ENCODE peak calls at places on chromosomes 16 and 17, in seven cellular contexts. B, D, T, H, Q, V and O are unnamed samples.

GRCh38 chr16:81558444-81559175 is 114.0 kb downstream of the CMIP start:
- DNase-seq in V (no peak), H (peak; percentile 34), T (peak; percentile 81), D (peak; percentile 87), Q (no peak), B (peak; percentile 96), O (no peak)

GRCh38 chr17:45137561-45138305 is 2.2 kb downstream of the ACBD4 start:
- DNase-seq in Q (no peak), B (no peak), V (no peak), D (peak; percentile 16), H (no peak), T (no peak), O (no peak)

GRCh38 chr16:89827383-89828198 is 684 bp upstream of the SPIRE2 start:
- DNase-seq in V (no peak), D (peak; percentile 73), Q (peak; percentile 76), T (no peak), B (peak; percentile 86), H (peak; percentile 34), O (no peak)

GRCh38 chr16:86575754-86576557 is 2.4 kb upstream of the FOXL1 start:
- DNase-seq in D (no peak), B (peak; percentile 93), T (no peak), Q (peak; percentile 99), H (peak; percentile 76), V (peak; percentile 53), O (no peak)

GRCh38 chr17:42459983-42460300 is 1.3 kb downstream of the ATP6V0A1 start:
- DNase-seq in V (no peak), B (no peak), H (no peak), D (no peak), Q (peak; percentile 72), T (no peak), O (no peak)

GRCh38 chr17:3003401-3004149 is 59.8 kb downstream of the OR1D5 start:
- DNase-seq in H (no peak), B (no peak), V (no peak), T (peak; percentile 63), Q (no peak), D (peak; percentile 65), O (no peak)

GRCh38 chr17:81399481-81400153 is 4.4 kb downstream of the BAHCC1 start:
- DNase-seq in V (no peak), Q (peak; percentile 60), B (no peak), H (no peak), D (no peak), T (no peak), O (no peak)

GRCh38 chr17:60106377-60107059 is 27.8 kb upstream of the HEATR6 start:
- DNase-seq in T (no peak), D (no peak), B (no peak), Q (peak; percentile 78), H (no peak), V (no peak), O (no peak)

GRCh38 chr17:83186226-83186625 is 106.8 kb downstream of the METRNL start:
- DNase-seq in H (no peak), B (no peak), D (no peak), V (no peak), T (peak; percentile 32), Q (no peak), O (peak; percentile 3)

GRCh38 chr16:48350716-48351115 is 34.5 kb downstream of the SIAH1 start:
- DNase-seq in H (no peak), Q (no peak), D (no peak), B (no peak), T (no peak), V (no peak), O (no peak)

GRCh38 chr16:67733734-67734470 is 14.8 kb upstream of the GFOD2 start:
- DNase-seq in B (no peak), V (no peak), Q (no peak), H (no peak), D (peak; percentile 12), T (no peak), O (no peak)

GRCh38 chr17:17044846-17045561 is 2.7 kb downstream of the MPRIP start:
- DNase-seq in T (no peak), B (peak; percentile 7), D (no peak), H (peak; percentile 51), V (no peak), Q (peak; percentile 78), O (no peak)

GRCh38 chr17:69874220-69874670 is 200.8 kb upstream of the KCNJ16 start:
- DNase-seq in D (no peak), Q (peak; percentile 93), B (no peak), T (no peak), H (no peak), V (no peak), O (no peak)

GRCh38 chr16:3865241-3865640 is 15.3 kb downstream of the CREBBP start:
- DNase-seq in T (no peak), D (no peak), B (no peak), Q (no peak), H (no peak), V (no peak), O (no peak)

GRCh38 chr16:4865231-4865860 is 18.1 kb downstream of the UBN1 start:
- DNase-seq in Q (no peak), D (no peak), H (no peak), T (no peak), V (no peak), B (no peak), O (no peak)

GRCh38 chr17:21283482-21284318 is 811 bp upstream of the MAP2K3 start:
- DNase-seq in D (no peak), H (no peak), Q (peak; percentile 87), V (no peak), B (no peak), T (no peak), O (no peak)

GRCh38 chr16:74450236-74450635 is 29.0 kb upstream of the CLEC18B start:
- DNase-seq in H (no peak), Q (peak; percentile 56), V (no peak), D (no peak), B (no peak), T (no peak), O (no peak)

GRCh38 chr17:17560975-17561374 is 30.5 kb downstream of the PEMT start:
- DNase-seq in D (no peak), T (no peak), B (no peak), H (no peak), Q (no peak), V (no peak), O (no peak)

DNA sequence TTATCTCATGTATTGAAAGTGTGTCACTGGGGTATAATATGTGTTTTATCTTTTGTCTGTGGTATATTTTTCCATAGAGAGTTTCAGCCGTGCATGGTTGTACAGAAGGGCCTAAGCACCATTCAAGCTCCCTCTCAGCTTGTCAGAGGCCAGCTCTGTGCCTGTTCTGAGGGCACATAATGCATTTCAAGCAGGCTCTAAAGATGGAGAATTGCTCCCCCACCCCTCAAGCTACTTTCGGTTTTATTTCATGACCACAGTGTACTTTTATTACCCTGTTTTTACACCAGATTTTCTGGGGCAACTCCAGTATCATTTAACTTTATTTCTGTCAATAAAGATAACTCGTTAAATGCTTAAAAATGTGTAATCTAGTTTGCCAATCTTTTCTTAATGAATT is 131.7 kb downstream of the SHISA6 start:
- DNase-seq in B (no peak), H (no peak), T (no peak), Q (no peak), V (no peak), D (no peak), O (no peak)
- TF ChIP-seq CTCF in B (no peak), H (no peak), T (no peak), Q (no peak), V (no peak), D (no peak), O (no peak)

GRCh38 chr16:6570520-6570919 is 762.1 kb upstream of the RBFOX1 start:
- DNase-seq in Q (no peak), H (no peak), B (no peak), D (no peak), T (no peak), V (no peak), O (no peak)

GRCh38 chr16:6571044-6571443 is 761.6 kb upstream of the RBFOX1 start:
- DNase-seq in V (no peak), H (no peak), B (no peak), D (no peak), T (no peak), Q (no peak), O (no peak)

GRCh38 chr16:6576646-6577045 is 756.0 kb upstream of the RBFOX1 start:
- DNase-seq in B (no peak), T (no peak), V (no peak), Q (no peak), D (no peak), H (no peak), O (no peak)

GRCh38 chr16:6574146-6574545 is 758.5 kb upstream of the RBFOX1 start:
- DNase-seq in V (no peak), T (no peak), Q (no peak), B (no peak), D (no peak), H (no peak), O (no peak)

GRCh38 chr16:6573577-6573976 is 759.1 kb upstream of the RBFOX1 start:
- DNase-seq in T (no peak), H (peak; percentile 69), D (no peak), Q (no peak), V (no peak), B (peak; percentile 35), O (no peak)
- TF ChIP-seq CTCF in T (no peak), H (no peak), D (peak; percentile 12), Q (no peak), V (no peak), B (peak; percentile 32), O (no peak)

DNA sequence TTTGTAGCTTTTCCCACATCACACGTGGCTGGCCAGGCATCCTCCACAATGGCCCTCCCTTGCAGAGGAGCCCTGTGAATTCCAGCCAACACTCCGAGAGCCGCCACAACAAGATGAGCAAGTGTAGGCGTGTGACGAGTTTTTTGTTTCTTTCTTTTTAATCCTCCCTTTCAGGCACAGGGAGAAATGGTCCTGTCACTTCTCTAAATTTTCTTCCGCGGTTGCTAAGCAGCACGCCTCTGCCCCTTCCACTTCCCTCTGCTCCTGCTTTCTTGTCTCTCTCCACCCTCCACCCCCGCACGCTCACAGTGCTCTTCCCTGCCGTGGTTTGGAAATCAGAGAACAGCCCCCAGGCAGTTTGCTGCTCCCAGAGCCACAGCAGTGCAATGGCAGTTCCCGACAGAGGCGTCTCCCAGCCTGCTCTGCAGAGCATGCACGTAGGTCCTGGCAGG is 68.0 kb upstream of the MRTFB start:
- DNase-seq in H (peak; percentile 33), Q (peak; percentile 93), B (peak; percentile 37), D (peak; percentile 84), V (no peak), T (peak; percentile 82), O (no peak)
- TF ChIP-seq CTCF in H (no peak), Q (no peak), B (no peak), D (peak; percentile 13), V (no peak), T (no peak), O (no peak)

DNA sequence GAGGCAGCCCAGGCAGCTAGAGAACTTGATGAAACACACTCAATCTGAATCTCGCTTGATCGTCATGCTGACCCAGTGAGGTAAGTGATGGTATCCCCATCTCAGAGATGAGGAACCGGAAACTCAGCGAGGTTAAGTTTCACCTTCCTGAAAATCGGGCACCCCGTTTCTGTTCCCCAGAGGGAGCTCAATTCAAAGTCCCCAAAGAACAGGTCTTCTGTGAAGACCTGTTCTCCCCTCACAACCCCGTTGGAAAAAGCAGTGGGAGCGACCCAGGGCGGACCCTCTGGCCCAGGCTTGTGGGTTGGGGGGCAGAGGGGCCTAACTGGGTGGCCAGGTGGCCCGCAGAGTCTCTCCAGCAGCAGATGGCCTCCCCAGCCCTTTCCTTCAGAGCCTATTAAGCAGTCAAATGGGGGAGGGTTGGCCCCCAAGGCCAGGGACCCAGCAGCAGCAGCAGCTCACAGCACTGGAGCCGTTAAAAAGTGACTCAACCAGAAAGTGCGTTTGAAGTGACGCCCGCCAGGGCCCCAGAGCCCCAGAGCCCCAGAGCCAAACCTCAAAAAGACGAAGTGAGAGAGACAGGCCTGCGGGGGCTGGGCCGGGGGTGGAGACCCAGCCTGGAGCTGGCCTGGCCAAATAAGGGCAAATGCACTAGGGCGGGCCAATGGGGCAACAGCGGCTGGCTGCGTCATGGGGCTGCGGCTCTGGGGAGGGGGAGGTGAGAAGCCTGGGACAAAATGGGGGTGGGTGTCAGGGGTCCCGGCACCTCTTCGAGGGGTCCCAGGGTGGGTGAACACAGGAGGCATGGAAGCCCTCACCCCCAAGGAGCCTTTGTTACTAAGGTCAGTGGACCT is 9.2 kb upstream of the TSPOAP1 start:
- DNase-seq in B (peak; percentile 78), H (peak; percentile 45), Q (peak; percentile 80), D (peak; percentile 92), V (no peak), T (peak; percentile 92), O (peak; percentile 90)
- TF ChIP-seq CTCF in B (no peak), H (no peak), Q (no peak), D (no peak), V (no peak), T (no peak), O (no peak)